ENCODE peak calls at places on chromosomes 4 and X, in six cellular contexts. J is breast epithelium, E is neural progenitor cell, G is pancreas, Y is upper lobe of left lung, I is mucosa of descending colon. R is an unnamed sample.
A peak's percentile ranks its signal among the peaks of the same experiment; 100 is the strongest.

GRCh38 chrX:95290455-95290854 is 1394.2 kb upstream of the DIAPH2 start:
- DNase-seq in E (peak; percentile 53), G (no peak), Y (no peak), I (no peak), J (no peak), R (no peak)

GRCh38 chr4:154491731-154492249 is at the start of gene DCHS2:
- DNase-seq in J (no peak), I (peak; percentile 60), G (no peak), E (peak; percentile 74), Y (no peak), R (no peak)

GRCh38 chr4:39114436-39114835 is 52.4 kb downstream of the KLHL5 start:
- DNase-seq in E (no peak), J (no peak), I (no peak), G (no peak), Y (no peak), R (no peak)

GRCh38 chr4:183969596-183969995 is 64.5 kb downstream of the STOX2 start:
- DNase-seq in E (no peak), G (no peak), J (no peak), Y (no peak), I (no peak), R (no peak)

GRCh38 chr4:102518703-102519131 is 17.6 kb downstream of the NFKB1 start:
- DNase-seq in I (no peak), E (peak; percentile 21), J (no peak), Y (no peak), G (no peak), R (no peak)

GRCh38 chrX:153948002-153948466 is 3.6 kb upstream of the RENBP start:
- DNase-seq in I (no peak), Y (no peak), E (peak; percentile 62), J (no peak), G (no peak), R (no peak)

GRCh38 chr4:36348403-36348938 is 67.1 kb downstream of the DTHD1 start:
- DNase-seq in I (no peak), J (no peak), Y (no peak), E (no peak), G (no peak), R (no peak)

GRCh38 chrX:9913041-9913440 is 54.1 kb upstream of the CLDN34 start:
- DNase-seq in I (no peak), Y (no peak), G (no peak), J (no peak), E (no peak), R (no peak)

GRCh38 chrX:13520441-13520840 is 49.0 kb upstream of the EGFL6 start:
- DNase-seq in I (no peak), G (no peak), E (no peak), Y (no peak), J (no peak), R (no peak)

GRCh38 chrX:8192276-8192675 is 21.2 kb upstream of the VCX2 start:
- DNase-seq in G (no peak), Y (no peak), I (no peak), J (no peak), E (no peak), R (no peak)

GRCh38 chr4:88522702-88523324 is 763 bp downstream of the PYURF start:
- DNase-seq in I (peak; percentile 64), G (no peak), E (peak; percentile 53), J (no peak), Y (peak; percentile 52), R (peak; percentile 74)

GRCh38 chrX:99795495-99795894 is 614.6 kb downstream of the PCDH19 start:
- DNase-seq in J (no peak), E (no peak), G (no peak), Y (no peak), I (no peak), R (no peak)

GRCh38 chr4:24174622-24175021 is 284.8 kb upstream of the PPARGC1A start:
- DNase-seq in Y (no peak), E (no peak), G (no peak), J (no peak), I (no peak), R (no peak)

GRCh38 chr4:72352746-72353145 is 216.3 kb downstream of the ADAMTS3 start:
- DNase-seq in G (no peak), E (no peak), I (no peak), J (no peak), Y (no peak), R (no peak)

GRCh38 chr4:183175631-183176232 is 76.7 kb downstream of the WWC2 start:
- DNase-seq in G (no peak), E (no peak), Y (no peak), J (no peak), I (no peak), R (no peak)

GRCh38 chrX:50988649-50989048 is 78.1 kb downstream of the BMP15 start:
- DNase-seq in G (peak; percentile 22), E (peak; percentile 53), Y (no peak), J (no peak), I (no peak), R (no peak)

GRCh38 chr4:110514889-110515479 is 39.0 kb downstream of the ENPEP start:
- DNase-seq in I (no peak), E (peak; percentile 37), G (no peak), Y (no peak), J (no peak), R (no peak)

GRCh38 chr4:48403779-48404178 is 62.5 kb downstream of the SLAIN2 start:
- DNase-seq in Y (no peak), E (no peak), J (no peak), I (no peak), G (no peak), R (no peak)

GRCh38 chr4:3365326-3365725 is 72.5 kb downstream of the RGS12 start:
- DNase-seq in J (no peak), E (no peak), G (no peak), I (no peak), Y (no peak), R (no peak)

GRCh38 chrX:49139713-49140112 is 16.2 kb upstream of the GPKOW start:
- DNase-seq in J (no peak), E (no peak), Y (no peak), I (no peak), G (no peak), R (no peak)

GRCh38 chrX:115494133-115494532 is 66.8 kb upstream of the PLS3 start:
- DNase-seq in I (no peak), J (no peak), Y (no peak), E (peak; percentile 62), G (no peak), R (no peak)

GRCh38 chr4:153115322-153116100 is 88.7 kb upstream of the TRIM2 start:
- DNase-seq in Y (peak; percentile 28), J (no peak), E (no peak), I (no peak), G (no peak), R (no peak)

GRCh38 chr4:153116801-153117200 is 87.4 kb upstream of the TRIM2 start:
- DNase-seq in I (no peak), E (no peak), J (no peak), G (no peak), Y (no peak), R (no peak)

GRCh38 chr4:153119626-153120025 is 84.6 kb upstream of the TRIM2 start:
- DNase-seq in Y (no peak), G (no peak), E (no peak), I (no peak), J (no peak), R (no peak)

GRCh38 chr4:153116101-153116680 is 88.1 kb upstream of the TRIM2 start:
- DNase-seq in I (no peak), E (no peak), Y (no peak), J (no peak), G (no peak), R (no peak)

GRCh38 chr4:153117554-153117953 is 86.7 kb upstream of the TRIM2 start:
- DNase-seq in E (no peak), I (no peak), Y (no peak), G (no peak), J (no peak), R (no peak)
- TF ChIP-seq CTCF in E (no peak), I (no peak), Y (no peak), G (no peak), J (no peak), R (no peak)

GRCh38 chr4:152074573-152074972 is 313.8 kb upstream of the GATB start:
- DNase-seq in G (no peak), I (no peak), E (no peak), Y (no peak), J (no peak), R (no peak)

GRCh38 chr4:152072886-152073285 is 312.1 kb upstream of the GATB start:
- DNase-seq in I (no peak), E (no peak), Y (no peak), J (no peak), G (no peak), R (no peak)

GRCh38 chr4:152075253-152075928 is 314.6 kb upstream of the GATB start:
- DNase-seq in E (no peak), Y (no peak), I (no peak), J (no peak), G (no peak), R (no peak)

GRCh38 chr4:152072001-152072485 is 311.2 kb upstream of the GATB start:
- DNase-seq in J (no peak), E (no peak), I (no peak), G (no peak), Y (peak; percentile 36), R (no peak)

DNA sequence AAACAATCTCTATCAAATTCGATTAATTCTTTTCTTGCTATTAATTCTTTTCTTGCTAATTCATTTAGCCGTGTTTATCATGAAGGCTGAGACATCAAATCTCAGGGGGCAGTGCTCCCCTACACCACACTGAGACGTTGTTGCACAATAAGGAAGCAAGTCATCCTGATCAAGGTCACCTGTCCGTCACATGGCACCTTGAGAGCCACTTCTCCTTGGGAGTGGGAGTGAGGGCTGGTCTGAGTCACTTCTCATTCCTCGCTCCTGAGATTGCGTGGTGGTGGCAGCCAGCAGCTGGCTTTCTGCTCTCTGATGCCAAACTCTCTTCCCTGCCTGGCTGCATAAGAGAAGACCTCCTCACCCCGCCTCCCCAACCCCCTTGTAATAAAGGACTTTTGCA is 312.9 kb upstream of the GATB start:
- DNase-seq in E (no peak), Y (peak; percentile 88), I (no peak), G (no peak), J (no peak), R (peak; percentile 83)
- H3K4me1 ChIP-seq in E (peaks cover 15% of the 10 kb centered on the region), Y (peaks cover 10% of the 10 kb centered on the region), I (no peaks in the 10 kb centered on the region), G (no peaks in the 10 kb centered on the region), J (no peaks in the 10 kb centered on the region), R (peaks cover 8% of the 10 kb centered on the region)

GRCh38 chr4:31692407-31692940 is 972.3 kb downstream of the PCDH7 start:
- DNase-seq in G (no peak), J (no peak), E (no peak), I (no peak), Y (no peak), R (no peak)
- TF ChIP-seq CTCF in G (no peak), J (no peak), E (peak; percentile 39), I (no peak), Y (no peak), R (peak; percentile 10)

DNA sequence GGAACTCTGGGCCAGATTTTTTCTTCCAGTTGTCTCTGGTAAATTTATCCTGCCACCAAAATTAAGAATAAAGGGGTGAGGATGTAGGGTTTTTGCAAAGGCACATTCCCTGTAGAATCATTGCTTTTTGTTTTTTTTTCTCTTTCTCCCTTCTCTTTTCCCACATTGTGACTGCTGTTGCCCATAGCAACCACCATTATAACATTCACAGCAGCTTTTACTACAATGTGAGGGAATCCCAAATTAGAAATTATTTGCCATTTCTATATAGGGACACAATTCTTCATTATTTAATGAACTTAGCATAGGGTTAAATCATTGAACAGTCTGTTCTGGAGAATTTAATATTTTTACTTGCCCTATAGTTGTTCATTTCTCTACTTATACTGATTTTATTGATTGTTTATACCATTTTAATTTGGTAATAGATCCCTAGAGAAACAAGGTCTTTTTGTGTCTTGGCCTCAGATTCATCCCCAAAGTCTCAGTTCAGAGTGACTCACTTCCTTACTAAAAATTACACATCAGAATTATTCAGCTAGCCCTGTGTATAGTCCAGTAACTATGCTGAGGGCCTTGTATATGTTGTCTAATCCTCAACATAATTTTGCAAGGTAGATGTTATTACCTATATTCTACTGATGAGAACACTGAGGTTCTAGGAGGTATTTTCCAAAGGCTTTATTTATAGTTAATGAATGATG is 80.8 kb upstream of the ANK2 start:
- DNase-seq in J (no peak), G (no peak), Y (no peak), I (no peak), E (no peak), R (no peak)
- H3K4me1 ChIP-seq in J (no peaks in the 10 kb centered on the region), G (no peaks in the 10 kb centered on the region), Y (no peaks in the 10 kb centered on the region), I (no peaks in the 10 kb centered on the region), E (peaks cover 25% of the 10 kb centered on the region), R (no peaks in the 10 kb centered on the region)